ENCODE peak calls at places on chromosome 3, in six cellular contexts. One of them, this sample, is unnamed.

GRCh38 chr3:46998121-46998851 is 18.8 kb downstream of the NBEAL2 start:
- DNase-seq in lower leg skin: no peak
- DNase-seq in osteocyte: no peak
- DNase-seq in endothelial cell: peak; percentile 83
- DNase-seq in coronary artery: no peak
- DNase-seq in tibial artery: peak; percentile 81
- DNase-seq in this sample: peak; percentile 79

GRCh38 chr3:134342269-134342668 is 32.0 kb downstream of the AMOTL2 start:
- DNase-seq in lower leg skin: peak; percentile 68
- DNase-seq in osteocyte: no peak
- DNase-seq in endothelial cell: no peak
- DNase-seq in coronary artery: no peak
- DNase-seq in tibial artery: peak; percentile 33
- DNase-seq in this sample: no peak

GRCh38 chr3:183018416-183019192 is 38.3 kb upstream of the DCUN1D1 start:
- DNase-seq in lower leg skin: no peak
- DNase-seq in osteocyte: no peak
- DNase-seq in endothelial cell: no peak
- DNase-seq in coronary artery: no peak
- DNase-seq in tibial artery: no peak
- DNase-seq in this sample: no peak

GRCh38 chr3:63880653-63881052 is 17.0 kb downstream of the ATXN7 start:
- DNase-seq in lower leg skin: no peak
- DNase-seq in osteocyte: no peak
- DNase-seq in endothelial cell: no peak
- DNase-seq in coronary artery: no peak
- DNase-seq in tibial artery: no peak
- DNase-seq in this sample: no peak

GRCh38 chr3:63450634-63451363 is 172.7 kb downstream of the SYNPR start:
- DNase-seq in lower leg skin: no peak
- DNase-seq in osteocyte: no peak
- DNase-seq in endothelial cell: no peak
- DNase-seq in coronary artery: no peak
- DNase-seq in tibial artery: no peak
- DNase-seq in this sample: no peak

GRCh38 chr3:10265833-10266232 is 17.6 kb downstream of the TATDN2 start:
- DNase-seq in lower leg skin: no peak
- DNase-seq in osteocyte: no peak
- DNase-seq in endothelial cell: no peak
- DNase-seq in coronary artery: no peak
- DNase-seq in tibial artery: no peak
- DNase-seq in this sample: no peak

GRCh38 chr3:184218814-184219213 is 10.6 kb upstream of the VWA5B2 start:
- DNase-seq in lower leg skin: no peak
- DNase-seq in osteocyte: no peak
- DNase-seq in endothelial cell: no peak
- DNase-seq in coronary artery: no peak
- DNase-seq in tibial artery: no peak
- DNase-seq in this sample: no peak

GRCh38 chr3:128269131-128269775 is 116.0 kb downstream of the EEFSEC start:
- DNase-seq in lower leg skin: peak; percentile 53
- DNase-seq in osteocyte: peak; percentile 78
- DNase-seq in endothelial cell: no peak
- DNase-seq in coronary artery: peak; percentile 45
- DNase-seq in tibial artery: no peak
- DNase-seq in this sample: no peak

GRCh38 chr3:113039546-113039945 is 48.8 kb downstream of the GTPBP8 start:
- DNase-seq in lower leg skin: no peak
- DNase-seq in osteocyte: no peak
- DNase-seq in endothelial cell: no peak
- DNase-seq in coronary artery: no peak
- DNase-seq in tibial artery: no peak
- DNase-seq in this sample: no peak

GRCh38 chr3:133295199-133295901 is 104.5 kb upstream of the BFSP2 start:
- DNase-seq in lower leg skin: no peak
- DNase-seq in osteocyte: no peak
- DNase-seq in endothelial cell: no peak
- DNase-seq in coronary artery: no peak
- DNase-seq in tibial artery: no peak
- DNase-seq in this sample: no peak

GRCh38 chr3:65548848-65549625 is 489.7 kb downstream of the MAGI1 start:
- DNase-seq in lower leg skin: no peak
- DNase-seq in osteocyte: no peak
- DNase-seq in endothelial cell: peak; percentile 49
- DNase-seq in coronary artery: no peak
- DNase-seq in tibial artery: peak; percentile 68
- DNase-seq in this sample: peak; percentile 73

GRCh38 chr3:152350764-152351163 is 82.0 kb downstream of the MBNL1 start:
- DNase-seq in lower leg skin: no peak
- DNase-seq in osteocyte: no peak
- DNase-seq in endothelial cell: no peak
- DNase-seq in coronary artery: no peak
- DNase-seq in tibial artery: no peak
- DNase-seq in this sample: no peak

GRCh38 chr3:36679384-36680200 is 84.8 kb downstream of the DCLK3 start:
- DNase-seq in lower leg skin: no peak
- DNase-seq in osteocyte: no peak
- DNase-seq in endothelial cell: no peak
- DNase-seq in coronary artery: no peak
- DNase-seq in tibial artery: no peak
- DNase-seq in this sample: no peak

GRCh38 chr3:11464356-11464755 is 179.4 kb downstream of the VGLL4 start:
- DNase-seq in lower leg skin: no peak
- DNase-seq in osteocyte: no peak
- DNase-seq in endothelial cell: no peak
- DNase-seq in coronary artery: no peak
- DNase-seq in tibial artery: no peak
- DNase-seq in this sample: no peak

GRCh38 chr3:106610362-106610997 is 741.7 kb upstream of the CBLB start:
- DNase-seq in lower leg skin: no peak
- DNase-seq in osteocyte: no peak
- DNase-seq in endothelial cell: no peak
- DNase-seq in coronary artery: no peak
- DNase-seq in tibial artery: no peak
- DNase-seq in this sample: no peak

GRCh38 chr3:72270072-72270611 is 485.2 kb upstream of the PROK2 start:
- DNase-seq in lower leg skin: peak; percentile 98
- DNase-seq in osteocyte: peak; percentile 91
- DNase-seq in endothelial cell: no peak
- DNase-seq in coronary artery: peak; percentile 97
- DNase-seq in tibial artery: peak; percentile 97
- DNase-seq in this sample: no peak

GRCh38 chr3:31142139-31142538 is 247.7 kb upstream of the GADL1 start:
- DNase-seq in lower leg skin: no peak
- DNase-seq in osteocyte: no peak
- DNase-seq in endothelial cell: no peak
- DNase-seq in coronary artery: no peak
- DNase-seq in tibial artery: no peak
- DNase-seq in this sample: no peak

GRCh38 chr3:49813497-49814174 is at the start of gene UBA7:
- DNase-seq in lower leg skin: no peak
- DNase-seq in osteocyte: no peak
- DNase-seq in endothelial cell: no peak
- DNase-seq in coronary artery: no peak
- DNase-seq in tibial artery: peak; percentile 75
- DNase-seq in this sample: no peak

GRCh38 chr3:78497692-78498091 is 1270.1 kb downstream of the ROBO1 start:
- DNase-seq in lower leg skin: no peak
- DNase-seq in osteocyte: no peak
- DNase-seq in endothelial cell: no peak
- DNase-seq in coronary artery: no peak
- DNase-seq in tibial artery: no peak
- DNase-seq in this sample: no peak
- TF ChIP-seq CTCF in lower leg skin: no peak
- TF ChIP-seq CTCF in osteocyte: no peak
- TF ChIP-seq CTCF in endothelial cell: no peak
- TF ChIP-seq CTCF in coronary artery: no peak
- TF ChIP-seq CTCF in tibial artery: no peak
- TF ChIP-seq CTCF in this sample: no peak

GRCh38 chr3:143895805-143896204 is 47.5 kb upstream of the SLC9A9 start:
- DNase-seq in lower leg skin: no peak
- DNase-seq in osteocyte: no peak
- DNase-seq in endothelial cell: no peak
- DNase-seq in coronary artery: no peak
- DNase-seq in tibial artery: no peak
- DNase-seq in this sample: no peak
- TF ChIP-seq CTCF in lower leg skin: no peak
- TF ChIP-seq CTCF in osteocyte: peak; percentile 56
- TF ChIP-seq CTCF in endothelial cell: peak; percentile 13
- TF ChIP-seq CTCF in coronary artery: no peak
- TF ChIP-seq CTCF in tibial artery: no peak
- TF ChIP-seq CTCF in this sample: peak; percentile 8

GRCh38 chr3:7630925-7631324 is 770.0 kb downstream of the GRM7 start:
- DNase-seq in lower leg skin: no peak
- DNase-seq in osteocyte: no peak
- DNase-seq in endothelial cell: no peak
- DNase-seq in coronary artery: no peak
- DNase-seq in tibial artery: no peak
- DNase-seq in this sample: no peak
- TF ChIP-seq CTCF in lower leg skin: no peak
- TF ChIP-seq CTCF in osteocyte: no peak
- TF ChIP-seq CTCF in endothelial cell: no peak
- TF ChIP-seq CTCF in coronary artery: no peak
- TF ChIP-seq CTCF in tibial artery: no peak
- TF ChIP-seq CTCF in this sample: no peak

GRCh38 chr3:55178336-55178735 is 250.5 kb upstream of the LRTM1 start:
- DNase-seq in lower leg skin: no peak
- DNase-seq in osteocyte: no peak
- DNase-seq in endothelial cell: no peak
- DNase-seq in coronary artery: no peak
- DNase-seq in tibial artery: no peak
- DNase-seq in this sample: no peak

GRCh38 chr3:55180161-55180560 is 252.3 kb upstream of the LRTM1 start:
- DNase-seq in lower leg skin: no peak
- DNase-seq in osteocyte: no peak
- DNase-seq in endothelial cell: no peak
- DNase-seq in coronary artery: peak; percentile 1
- DNase-seq in tibial artery: no peak
- DNase-seq in this sample: no peak

GRCh38 chr3:55183259-55183658 is 255.4 kb upstream of the LRTM1 start:
- DNase-seq in lower leg skin: no peak
- DNase-seq in osteocyte: no peak
- DNase-seq in endothelial cell: no peak
- DNase-seq in coronary artery: no peak
- DNase-seq in tibial artery: no peak
- DNase-seq in this sample: no peak

GRCh38 chr3:55177749-55178148 is 249.9 kb upstream of the LRTM1 start:
- DNase-seq in lower leg skin: no peak
- DNase-seq in osteocyte: no peak
- DNase-seq in endothelial cell: no peak
- DNase-seq in coronary artery: peak; percentile 16
- DNase-seq in tibial artery: no peak
- DNase-seq in this sample: no peak

GRCh38 chr3:55180936-55181535 is 253.2 kb upstream of the LRTM1 start:
- DNase-seq in lower leg skin: no peak
- DNase-seq in osteocyte: no peak
- DNase-seq in endothelial cell: peak; percentile 27
- DNase-seq in coronary artery: no peak
- DNase-seq in tibial artery: no peak
- DNase-seq in this sample: peak; percentile 38
- TF ChIP-seq CTCF in lower leg skin: no peak
- TF ChIP-seq CTCF in osteocyte: peak; percentile 83
- TF ChIP-seq CTCF in endothelial cell: peak; percentile 92
- TF ChIP-seq CTCF in coronary artery: peak; percentile 52
- TF ChIP-seq CTCF in tibial artery: peak; percentile 49
- TF ChIP-seq CTCF in this sample: peak; percentile 79

GRCh38 chr3:141077631-141078030 is 26.5 kb downstream of the SPSB4 start:
- DNase-seq in lower leg skin: no peak
- DNase-seq in osteocyte: no peak
- DNase-seq in endothelial cell: no peak
- DNase-seq in coronary artery: no peak
- DNase-seq in tibial artery: peak; percentile 35
- DNase-seq in this sample: no peak

GRCh38 chr3:141074529-141074928 is 23.4 kb downstream of the SPSB4 start:
- DNase-seq in lower leg skin: peak; percentile 56
- DNase-seq in osteocyte: no peak
- DNase-seq in endothelial cell: no peak
- DNase-seq in coronary artery: no peak
- DNase-seq in tibial artery: peak; percentile 39
- DNase-seq in this sample: no peak

GRCh38 chr3:141078200-141078599 is 27.1 kb downstream of the SPSB4 start:
- DNase-seq in lower leg skin: no peak
- DNase-seq in osteocyte: no peak
- DNase-seq in endothelial cell: no peak
- DNase-seq in coronary artery: no peak
- DNase-seq in tibial artery: peak; percentile 58
- DNase-seq in this sample: no peak

GRCh38 chr3:141076026-141076797 is 25.1 kb downstream of the SPSB4 start:
- DNase-seq in lower leg skin: no peak
- DNase-seq in osteocyte: no peak
- DNase-seq in endothelial cell: no peak
- DNase-seq in coronary artery: no peak
- DNase-seq in tibial artery: peak; percentile 67
- DNase-seq in this sample: no peak

DNA sequence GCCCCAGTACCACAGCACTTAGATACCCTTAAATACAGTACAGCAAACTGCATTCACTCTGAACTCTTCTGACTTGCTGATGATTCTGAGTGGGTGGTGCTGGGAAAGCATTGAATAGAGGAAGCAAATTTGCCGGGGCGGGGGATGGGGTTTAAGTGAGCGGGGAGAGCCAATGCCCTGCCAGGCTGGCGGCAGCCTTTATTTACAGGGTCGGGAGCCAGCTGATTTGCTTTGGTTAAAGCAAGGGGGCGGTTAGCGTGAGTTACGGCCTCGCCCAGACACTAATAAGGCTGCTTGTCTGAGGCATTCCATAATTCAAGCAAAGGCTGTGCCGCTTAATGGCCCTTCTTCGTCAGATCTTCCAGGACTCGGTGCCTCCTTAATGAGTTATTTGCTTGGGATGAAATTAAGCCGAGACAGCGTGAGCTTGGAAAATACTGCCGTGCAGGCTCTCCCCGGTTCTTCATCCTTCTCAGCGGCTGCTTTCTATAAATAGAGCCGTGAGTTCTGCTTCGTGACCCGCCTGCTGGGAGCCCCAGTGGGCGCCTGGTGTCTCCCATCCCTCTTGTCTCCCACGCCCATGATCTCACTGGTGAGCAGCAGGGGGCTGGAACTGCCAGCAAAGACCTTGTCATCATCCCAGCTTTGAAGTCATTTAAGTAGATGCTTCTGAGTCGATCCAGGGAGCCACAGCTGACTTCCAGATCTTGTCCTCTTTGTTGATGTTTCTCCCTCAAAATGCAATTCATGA is 25.8 kb downstream of the SPSB4 start:
- DNase-seq in lower leg skin: no peak
- DNase-seq in osteocyte: no peak
- DNase-seq in endothelial cell: no peak
- DNase-seq in coronary artery: no peak
- DNase-seq in tibial artery: peak; percentile 72
- DNase-seq in this sample: peak; percentile 81
- TF ChIP-seq CTCF in lower leg skin: no peak
- TF ChIP-seq CTCF in osteocyte: no peak
- TF ChIP-seq CTCF in endothelial cell: no peak
- TF ChIP-seq CTCF in coronary artery: no peak
- TF ChIP-seq CTCF in tibial artery: no peak
- TF ChIP-seq CTCF in this sample: no peak

This sample was measured in nephron progenitor cell.